ENCODE peak calls at places on chromosomes 3 and 15, in nine cellular contexts. N is neuronal stem cell, E is upper lobe of right lung, T is tibial nerve, V is SJSA1, B is body of pancreas, K is uterus, J is IMR-90, Z is psoas muscle. M is an unnamed sample. For H3K4me1, the result is how much of the 10 kb centered on the place peaks cover.

GRCh38 chr3:933311-933710 is 159.5 kb upstream of the CNTN6 start:
- DNase-seq in N (no peak), E (no peak), T (no peak), V (no peak), B (no peak), K (no peak), J (no peak), Z (no peak), M (no peak)

GRCh38 chr3:61202086-61202485 is 49.2 kb downstream of the FHIT start:
- DNase-seq in N (no peak), E (no peak), T (no peak), V (no peak), B (no peak), K (no peak), J (no peak), Z (no peak), M (peak)

GRCh38 chr15:69677403-69677802 is 224.8 kb downstream of the RPLP1 start:
- DNase-seq in N (no peak), E (no peak), T (no peak), V (no peak), B (no peak), K (no peak), J (no peak), Z (no peak), M (no peak)

GRCh38 chr15:40755821-40756220 is 767 bp upstream of the RMDN3 start:
- DNase-seq in N (no peak), E (no peak), T (no peak), V (no peak), B (no peak), K (no peak), J (no peak), Z (no peak), M (no peak)

GRCh38 chr15:57969355-57969754 is 96.2 kb downstream of the ALDH1A2 start:
- DNase-seq in N (no peak), E (no peak), T (no peak), V (no peak), B (no peak), K (no peak), J (no peak), Z (no peak), M (no peak)

GRCh38 chr3:68007621-68008226 is 353.3 kb upstream of the SUCLG2 start:
- DNase-seq in N (peak), E (no peak), T (no peak), V (no peak), B (peak), K (no peak), J (no peak), Z (peak), M (peak)

GRCh38 chr3:150879141-150879540 is 26.1 kb downstream of the MINDY4B start:
- DNase-seq in N (no peak), E (no peak), T (no peak), V (no peak), B (no peak), K (no peak), J (no peak), Z (no peak), M (no peak)

GRCh38 chr3:170714151-170714550 is 128.3 kb upstream of the SLC7A14 start:
- DNase-seq in N (no peak), E (no peak), T (no peak), V (peak), B (no peak), K (no peak), J (peak), Z (no peak), M (no peak)

GRCh38 chr3:124094496-124094895 is 102.6 kb upstream of the ROPN1 start:
- DNase-seq in N (no peak), E (no peak), T (no peak), V (no peak), B (no peak), K (peak), J (no peak), Z (no peak), M (peak)

GRCh38 chr3:141383555-141384129 is 15.3 kb downstream of the ZBTB38 start:
- DNase-seq in N (no peak), E (no peak), T (no peak), V (no peak), B (no peak), K (no peak), J (peak), Z (no peak), M (no peak)

GRCh38 chr3:107845355-107846281 is 245.2 kb downstream of the CD47 start:
- DNase-seq in N (no peak), E (no peak), T (no peak), V (no peak), B (no peak), K (no peak), J (peak), Z (no peak), M (no peak)

GRCh38 chr15:39127925-39128617 is 452.8 kb upstream of the THBS1 start:
- DNase-seq in N (no peak), E (no peak), T (no peak), V (peak), B (peak), K (no peak), J (peak), Z (no peak), M (no peak)

GRCh38 chr3:152295834-152296233 is 27.1 kb downstream of the MBNL1 start:
- DNase-seq in N (no peak), E (no peak), T (no peak), V (no peak), B (no peak), K (no peak), J (no peak), Z (no peak), M (no peak)

GRCh38 chr3:149587383-149587782 is 70.4 kb downstream of the WWTR1 start:
- DNase-seq in N (no peak), E (no peak), T (no peak), V (no peak), B (no peak), K (no peak), J (no peak), Z (no peak), M (no peak)

GRCh38 chr3:149584236-149584635 is 73.6 kb downstream of the WWTR1 start:
- DNase-seq in N (no peak), E (no peak), T (no peak), V (no peak), B (no peak), K (no peak), J (no peak), Z (no peak), M (no peak)

GRCh38 chr3:149582395-149582794 is 75.4 kb downstream of the WWTR1 start:
- DNase-seq in N (no peak), E (no peak), T (no peak), V (peak), B (no peak), K (no peak), J (no peak), Z (no peak), M (no peak)

GRCh38 chr3:149586871-149587270 is 71.0 kb downstream of the WWTR1 start:
- DNase-seq in N (no peak), E (no peak), T (no peak), V (no peak), B (no peak), K (no peak), J (peak), Z (no peak), M (no peak)

GRCh38 chr3:149585401-149585726 is 72.5 kb downstream of the WWTR1 start:
- DNase-seq in N (no peak), E (no peak), T (no peak), V (no peak), B (no peak), K (no peak), J (no peak), Z (no peak), M (no peak)
- H3K4me1 ChIP-seq in N (under half), E (half or more), T (under half), V (half or more), B (under half), K (under half), J (under half), Z (half or more), M (under half)

GRCh38 chr3:181720281-181720680 is 8.6 kb downstream of the SOX2 start:
- DNase-seq in N (no peak), E (no peak), T (no peak), V (no peak), B (no peak), K (no peak), J (no peak), Z (no peak), M (no peak)
- H3K4me3 ChIP-seq in N (peak), E (no peak), T (peak), V (no peak), B (no peak), K (no peak), J (no peak), Z (no peak), M (no peak)

DNA sequence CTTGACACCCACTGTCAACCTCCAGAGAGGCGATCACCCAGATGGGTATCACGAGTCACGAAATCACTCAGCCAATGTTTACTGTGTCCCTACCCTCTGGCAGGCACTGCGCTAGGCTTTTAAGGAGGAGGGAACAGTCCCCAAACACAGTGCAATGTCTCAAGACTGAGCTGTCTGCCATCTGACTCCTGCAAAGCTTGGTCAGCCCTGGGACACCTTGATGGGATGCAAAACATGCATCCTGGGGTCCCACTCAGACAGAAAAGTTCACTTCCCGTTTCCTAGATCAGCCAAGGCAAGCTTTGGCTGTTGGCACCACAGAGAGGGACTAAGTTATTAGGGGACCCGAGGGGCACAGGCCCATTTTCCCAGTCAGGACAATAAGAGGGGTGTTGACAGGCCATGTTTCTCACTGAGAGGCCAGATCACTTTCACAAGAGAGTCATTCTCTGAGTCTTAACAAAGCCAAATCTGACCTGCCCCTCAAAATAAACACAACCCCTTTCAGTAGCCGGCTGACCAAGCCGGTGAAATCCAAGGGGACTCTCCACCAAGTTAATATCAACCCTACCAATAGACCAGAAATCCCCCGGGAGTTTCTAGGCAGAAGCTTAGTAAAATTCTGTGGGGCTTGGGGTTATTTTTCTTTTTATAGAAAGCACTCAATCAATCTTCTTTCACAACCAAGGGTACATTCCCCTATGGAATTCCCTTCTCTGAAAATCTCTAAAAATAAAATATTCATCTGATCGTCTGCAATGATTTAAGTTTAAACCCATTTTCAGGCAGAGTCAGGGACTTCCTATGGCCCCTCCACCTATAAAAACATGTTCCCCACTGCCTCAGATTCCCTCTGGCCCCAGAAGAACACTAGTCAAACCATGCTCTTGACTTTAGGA is 3.5 kb downstream of the RFTN1 start:
- DNase-seq in N (no peak), E (no peak), T (no peak), V (no peak), B (no peak), K (no peak), J (no peak), Z (no peak), M (no peak)
- H3K4me1 ChIP-seq in N (under half), E (half or more), T (under half), V (under half), B (under half), K (under half), J (under half), Z (under half), M (under half)

GRCh38 chr3:99250821-99251355 is 349.4 kb upstream of the DCBLD2 start:
- DNase-seq in N (no peak), E (no peak), T (peak), V (no peak), B (no peak), K (no peak), J (no peak), Z (no peak), M (no peak)
- H3K4me3 ChIP-seq in N (no peak), E (no peak), T (no peak), V (no peak), B (no peak), K (no peak), J (no peak), Z (no peak), M (no peak)

DNA sequence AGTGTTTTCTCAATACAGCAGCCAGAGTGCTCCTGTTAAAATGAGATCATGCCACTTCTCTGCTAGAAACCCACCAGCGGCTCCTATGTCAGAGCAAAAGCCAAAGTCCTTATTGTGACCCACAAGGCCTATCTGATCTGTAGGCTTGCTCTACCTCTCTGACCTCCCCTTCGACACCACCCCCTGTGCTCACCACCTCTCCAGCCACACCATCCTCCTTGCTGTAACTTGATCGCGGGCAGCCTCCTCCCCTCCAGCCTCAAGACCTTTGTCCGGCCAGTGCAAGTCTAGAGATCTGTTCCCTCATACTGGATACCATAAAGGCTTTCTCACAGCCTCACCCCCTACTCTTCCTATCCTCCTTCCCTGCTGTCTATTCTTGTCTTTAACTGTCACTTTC is 1.9 kb upstream of the IGDCC4 start:
- DNase-seq in N (no peak), E (no peak), T (no peak), V (no peak), B (no peak), K (no peak), J (no peak), Z (no peak), M (no peak)
- H3K4me1 ChIP-seq in N (under half), E (under half), T (under half), V (under half), B (under half), K (under half), J (under half), Z (under half), M (under half)

GRCh38 chr15:90106522-90107117 is 4.4 kb upstream of the IDH2 start:
- DNase-seq in N (no peak), E (no peak), T (no peak), V (peak), B (peak), K (peak), J (peak), Z (peak), M (no peak)
- H3K4me3 ChIP-seq in N (no peak), E (no peak), T (no peak), V (no peak), B (no peak), K (no peak), J (no peak), Z (peak), M (no peak)

GRCh38 chr3:189947068-189947467 is 173.6 kb downstream of the P3H2 start:
- DNase-seq in N (no peak), E (no peak), T (no peak), V (no peak), B (no peak), K (no peak), J (no peak), Z (no peak), M (no peak)

GRCh38 chr3:189941679-189942078 is 179.0 kb downstream of the P3H2 start:
- DNase-seq in N (no peak), E (no peak), T (no peak), V (peak), B (peak), K (no peak), J (peak), Z (no peak), M (no peak)

GRCh38 chr3:189945935-189946709 is 174.6 kb downstream of the P3H2 start:
- DNase-seq in N (no peak), E (no peak), T (no peak), V (no peak), B (no peak), K (no peak), J (no peak), Z (no peak), M (no peak)

GRCh38 chr3:189942948-189943347 is 177.7 kb downstream of the P3H2 start:
- DNase-seq in N (no peak), E (no peak), T (no peak), V (no peak), B (no peak), K (no peak), J (no peak), Z (no peak), M (no peak)

GRCh38 chr3:189944285-189945145 is 176.2 kb downstream of the P3H2 start:
- DNase-seq in N (no peak), E (no peak), T (no peak), V (no peak), B (no peak), K (no peak), J (no peak), Z (no peak), M (no peak)
- H3K4me1 ChIP-seq in N (under half), E (under half), T (under half), V (under half), B (under half), K (under half), J (under half), Z (under half), M (under half)

GRCh38 chr3:11530153-11530721 is 113.5 kb downstream of the VGLL4 start:
- DNase-seq in N (no peak), E (peak), T (no peak), V (peak), B (no peak), K (no peak), J (peak), Z (no peak), M (no peak)
- H3K4me3 ChIP-seq in N (no peak), E (no peak), T (no peak), V (no peak), B (no peak), K (no peak), J (no peak), Z (no peak), M (no peak)

GRCh38 chr3:45553469-45553974 is 41.0 kb upstream of the LIMD1 start:
- DNase-seq in N (no peak), E (no peak), T (peak), V (no peak), B (peak), K (peak), J (peak), Z (peak), M (no peak)
- H3K4me1 ChIP-seq in N (under half), E (under half), T (under half), V (under half), B (under half), K (under half), J (under half), Z (half or more), M (under half)

GRCh38 chr15:48643236-48643635 is 2.3 kb downstream of the FBN1 start:
- DNase-seq in N (no peak), E (no peak), T (no peak), V (no peak), B (no peak), K (no peak), J (no peak), Z (no peak), M (no peak)

GRCh38 chr15:48643776-48644497 is 1.6 kb downstream of the FBN1 start:
- DNase-seq in N (no peak), E (no peak), T (no peak), V (peak), B (no peak), K (no peak), J (no peak), Z (no peak), M (no peak)

GRCh38 chr15:48642795-48643194 is 2.7 kb downstream of the FBN1 start:
- DNase-seq in N (no peak), E (no peak), T (no peak), V (no peak), B (no peak), K (no peak), J (no peak), Z (no peak), M (no peak)

GRCh38 chr15:48638966-48639365 is 6.5 kb downstream of the FBN1 start:
- DNase-seq in N (no peak), E (no peak), T (no peak), V (no peak), B (no peak), K (no peak), J (no peak), Z (no peak), M (no peak)

GRCh38 chr15:48641416-48641815 is 4.1 kb downstream of the FBN1 start:
- DNase-seq in N (no peak), E (no peak), T (no peak), V (peak), B (no peak), K (no peak), J (peak), Z (no peak), M (no peak)
- H3K4me3 ChIP-seq in N (no peak), E (peak), T (peak), V (no peak), B (no peak), K (no peak), J (no peak), Z (peak), M (no peak)